ENCODE peak calls at places on chromosomes 16 and 17, in four cellular contexts. One of them, this sample, is unnamed.

GRCh38 chr17:76493505-76494167 is 7.6 kb downstream of the RHBDF2 start:
- DNase-seq in HFFc6: no peak
- DNase-seq in G401: no peak
- DNase-seq in SW 1271: no peak
- DNase-seq in this sample: no peak

GRCh38 chr16:78629173-78629572 is 529.7 kb downstream of the WWOX start:
- DNase-seq in G401: no peak
- DNase-seq in HFFc6: no peak
- DNase-seq in SW 1271: no peak
- DNase-seq in this sample: no peak

GRCh38 chr16:815861-816260 is 15.3 kb upstream of the GNG13 start:
- DNase-seq in HFFc6: no peak
- DNase-seq in G401: no peak
- DNase-seq in SW 1271: no peak
- DNase-seq in this sample: no peak

GRCh38 chr17:9003355-9004131 is 17.8 kb upstream of the NTN1 start:
- DNase-seq in G401: no peak
- DNase-seq in SW 1271: no peak
- DNase-seq in HFFc6: no peak
- DNase-seq in this sample: no peak

GRCh38 chr16:77807-78443 is at the start of gene MPG:
- DNase-seq in G401: peak; percentile 79
- DNase-seq in SW 1271: peak; percentile 54
- DNase-seq in HFFc6: peak; percentile 70
- DNase-seq in this sample: no peak

GRCh38 chr16:89700649-89701424 is 668 bp downstream of the SPATA2L start:
- DNase-seq in HFFc6: no peak
- DNase-seq in SW 1271: no peak
- DNase-seq in G401: no peak
- DNase-seq in this sample: no peak

GRCh38 chr17:9880582-9880999 is 24.5 kb downstream of the RCVRN start:
- DNase-seq in SW 1271: peak; percentile 4
- DNase-seq in HFFc6: peak; percentile 46
- DNase-seq in G401: no peak
- DNase-seq in this sample: no peak

GRCh38 chr16:17151335-17151734 is 319.4 kb downstream of the XYLT1 start:
- DNase-seq in G401: no peak
- DNase-seq in HFFc6: no peak
- DNase-seq in SW 1271: no peak
- DNase-seq in this sample: no peak

GRCh38 chr16:10923650-10924214 is 18.5 kb downstream of the DEXI start:
- DNase-seq in G401: peak; percentile 71
- DNase-seq in HFFc6: no peak
- DNase-seq in SW 1271: no peak
- DNase-seq in this sample: no peak

GRCh38 chr17:67245694-67246397 is 850 bp upstream of the HELZ start:
- DNase-seq in G401: peak; percentile 18
- DNase-seq in HFFc6: no peak
- DNase-seq in SW 1271: no peak
- DNase-seq in this sample: no peak

GRCh38 chr17:28575126-28575795 is 1.4 kb downstream of the ALDOC start:
- DNase-seq in HFFc6: no peak
- DNase-seq in SW 1271: no peak
- DNase-seq in G401: peak; percentile 88
- DNase-seq in this sample: no peak

GRCh38 chr16:73026754-73027654 is 20.9 kb downstream of the ZFHX3 start:
- DNase-seq in HFFc6: no peak
- DNase-seq in G401: no peak
- DNase-seq in SW 1271: no peak
- DNase-seq in this sample: no peak

GRCh38 chr17:65231662-65232335 is 94.6 kb downstream of the RGS9 start:
- DNase-seq in HFFc6: peak; percentile 90
- DNase-seq in G401: peak; percentile 43
- DNase-seq in SW 1271: peak; percentile 63
- DNase-seq in this sample: peak; percentile 45

GRCh38 chr17:36921131-36921851 is 16.0 kb upstream of the LHX1 start:
- DNase-seq in SW 1271: peak; percentile 10
- DNase-seq in HFFc6: peak; percentile 9
- DNase-seq in G401: peak; percentile 60
- DNase-seq in this sample: peak; percentile 92